ENCODE peak calls at places on chromosomes 12 and 14, in seven cellular contexts. One of them, this sample, is unnamed.
A peak's percentile ranks its signal among the peaks of the same experiment; 100 is the strongest.

GRCh38 chr14:81400202-81400678 is at the start of gene STON2:
- DNase-seq in skeletal muscle cell: peak; percentile 71
- DNase-seq in stimulated activated CD4-positive, alpha-beta T cell treated with anti-CD3 and anti-CD28 coated beads, Interleukin-2, amount 100 ng/mL, for 24 hours: no peak
- DNase-seq in HEK293T: peak; percentile 35
- DNase-seq in transverse colon: peak; percentile 69
- DNase-seq in renal cortical epithelial cell: peak; percentile 96
- DNase-seq in lower lobe of right lung: no peak
- DNase-seq in this sample: peak; percentile 33

GRCh38 chr12:132056320-132056719 is 87.8 kb downstream of the DDX51 start:
- DNase-seq in stimulated activated CD4-positive, alpha-beta T cell treated with anti-CD3 and anti-CD28 coated beads, Interleukin-2, amount 100 ng/mL, for 24 hours: no peak
- DNase-seq in renal cortical epithelial cell: peak; percentile 25
- DNase-seq in transverse colon: no peak
- DNase-seq in lower lobe of right lung: no peak
- DNase-seq in skeletal muscle cell: no peak
- DNase-seq in HEK293T: no peak
- DNase-seq in this sample: no peak

GRCh38 chr12:21428241-21428640 is 9.2 kb upstream of the PYROXD1 start:
- DNase-seq in HEK293T: no peak
- DNase-seq in lower lobe of right lung: no peak
- DNase-seq in stimulated activated CD4-positive, alpha-beta T cell treated with anti-CD3 and anti-CD28 coated beads, Interleukin-2, amount 100 ng/mL, for 24 hours: no peak
- DNase-seq in skeletal muscle cell: no peak
- DNase-seq in renal cortical epithelial cell: no peak
- DNase-seq in transverse colon: no peak
- DNase-seq in this sample: no peak

GRCh38 chr12:88574278-88574677 is 6.0 kb downstream of the KITLG start:
- DNase-seq in lower lobe of right lung: no peak
- DNase-seq in renal cortical epithelial cell: no peak
- DNase-seq in HEK293T: no peak
- DNase-seq in transverse colon: no peak
- DNase-seq in skeletal muscle cell: no peak
- DNase-seq in stimulated activated CD4-positive, alpha-beta T cell treated with anti-CD3 and anti-CD28 coated beads, Interleukin-2, amount 100 ng/mL, for 24 hours: no peak
- DNase-seq in this sample: no peak

GRCh38 chr14:96091941-96092411 is 52.8 kb downstream of the C14orf132 start:
- DNase-seq in stimulated activated CD4-positive, alpha-beta T cell treated with anti-CD3 and anti-CD28 coated beads, Interleukin-2, amount 100 ng/mL, for 24 hours: no peak
- DNase-seq in transverse colon: no peak
- DNase-seq in lower lobe of right lung: no peak
- DNase-seq in HEK293T: no peak
- DNase-seq in renal cortical epithelial cell: no peak
- DNase-seq in skeletal muscle cell: peak; percentile 66
- DNase-seq in this sample: no peak

GRCh38 chr12:118850244-118850825 is 131.0 kb upstream of the SRRM4 start:
- DNase-seq in transverse colon: peak; percentile 10
- DNase-seq in lower lobe of right lung: peak; percentile 40
- DNase-seq in HEK293T: peak; percentile 54
- DNase-seq in renal cortical epithelial cell: no peak
- DNase-seq in skeletal muscle cell: no peak
- DNase-seq in stimulated activated CD4-positive, alpha-beta T cell treated with anti-CD3 and anti-CD28 coated beads, Interleukin-2, amount 100 ng/mL, for 24 hours: no peak
- DNase-seq in this sample: peak; percentile 14

GRCh38 chr14:73342670-73343069 is 105.4 kb downstream of the PAPLN start:
- DNase-seq in renal cortical epithelial cell: no peak
- DNase-seq in transverse colon: no peak
- DNase-seq in skeletal muscle cell: no peak
- DNase-seq in HEK293T: no peak
- DNase-seq in lower lobe of right lung: no peak
- DNase-seq in stimulated activated CD4-positive, alpha-beta T cell treated with anti-CD3 and anti-CD28 coated beads, Interleukin-2, amount 100 ng/mL, for 24 hours: no peak
- DNase-seq in this sample: no peak

GRCh38 chr12:1284611-1285010 is 293.6 kb downstream of the ERC1 start:
- DNase-seq in HEK293T: no peak
- DNase-seq in stimulated activated CD4-positive, alpha-beta T cell treated with anti-CD3 and anti-CD28 coated beads, Interleukin-2, amount 100 ng/mL, for 24 hours: no peak
- DNase-seq in renal cortical epithelial cell: no peak
- DNase-seq in lower lobe of right lung: no peak
- DNase-seq in transverse colon: no peak
- DNase-seq in skeletal muscle cell: no peak
- DNase-seq in this sample: no peak

GRCh38 chr12:56129210-56129691 is 1.2 kb downstream of the ESYT1 start:
- DNase-seq in stimulated activated CD4-positive, alpha-beta T cell treated with anti-CD3 and anti-CD28 coated beads, Interleukin-2, amount 100 ng/mL, for 24 hours: peak; percentile 66
- DNase-seq in lower lobe of right lung: peak; percentile 82
- DNase-seq in transverse colon: peak; percentile 81
- DNase-seq in skeletal muscle cell: no peak
- DNase-seq in renal cortical epithelial cell: no peak
- DNase-seq in HEK293T: peak; percentile 57
- DNase-seq in this sample: peak; percentile 62

GRCh38 chr12:96241484-96242256 is 47.5 kb downstream of the ELK3 start:
- DNase-seq in HEK293T: no peak
- DNase-seq in stimulated activated CD4-positive, alpha-beta T cell treated with anti-CD3 and anti-CD28 coated beads, Interleukin-2, amount 100 ng/mL, for 24 hours: peak; percentile 56
- DNase-seq in lower lobe of right lung: peak; percentile 71
- DNase-seq in skeletal muscle cell: peak; percentile 69
- DNase-seq in transverse colon: peak; percentile 42
- DNase-seq in renal cortical epithelial cell: no peak
- DNase-seq in this sample: no peak

GRCh38 chr12:46124848-46125619 is 134.7 kb upstream of the SCAF11 start:
- DNase-seq in lower lobe of right lung: no peak
- DNase-seq in transverse colon: peak; percentile 51
- DNase-seq in HEK293T: peak; percentile 60
- DNase-seq in renal cortical epithelial cell: peak; percentile 82
- DNase-seq in skeletal muscle cell: peak; percentile 58
- DNase-seq in stimulated activated CD4-positive, alpha-beta T cell treated with anti-CD3 and anti-CD28 coated beads, Interleukin-2, amount 100 ng/mL, for 24 hours: peak; percentile 56
- DNase-seq in this sample: peak; percentile 17

GRCh38 chr12:126648074-126648473 is 1582.8 kb downstream of the AACS start:
- DNase-seq in skeletal muscle cell: no peak
- DNase-seq in renal cortical epithelial cell: no peak
- DNase-seq in transverse colon: no peak
- DNase-seq in lower lobe of right lung: no peak
- DNase-seq in stimulated activated CD4-positive, alpha-beta T cell treated with anti-CD3 and anti-CD28 coated beads, Interleukin-2, amount 100 ng/mL, for 24 hours: no peak
- DNase-seq in HEK293T: no peak
- DNase-seq in this sample: no peak

GRCh38 chr12:22729431-22729830 is 104.5 kb downstream of the ETNK1 start:
- DNase-seq in transverse colon: no peak
- DNase-seq in renal cortical epithelial cell: peak; percentile 50
- DNase-seq in lower lobe of right lung: no peak
- DNase-seq in HEK293T: no peak
- DNase-seq in stimulated activated CD4-positive, alpha-beta T cell treated with anti-CD3 and anti-CD28 coated beads, Interleukin-2, amount 100 ng/mL, for 24 hours: no peak
- DNase-seq in skeletal muscle cell: no peak
- DNase-seq in this sample: no peak

GRCh38 chr12:2765608-2766007 is 29.2 kb upstream of the FKBP4 start:
- DNase-seq in stimulated activated CD4-positive, alpha-beta T cell treated with anti-CD3 and anti-CD28 coated beads, Interleukin-2, amount 100 ng/mL, for 24 hours: no peak
- DNase-seq in renal cortical epithelial cell: no peak
- DNase-seq in skeletal muscle cell: no peak
- DNase-seq in HEK293T: no peak
- DNase-seq in lower lobe of right lung: no peak
- DNase-seq in transverse colon: no peak
- DNase-seq in this sample: no peak

GRCh38 chr14:22387776-22388241 is 201.2 kb downstream of the DAD1 start:
- DNase-seq in transverse colon: no peak
- DNase-seq in renal cortical epithelial cell: no peak
- DNase-seq in lower lobe of right lung: no peak
- DNase-seq in stimulated activated CD4-positive, alpha-beta T cell treated with anti-CD3 and anti-CD28 coated beads, Interleukin-2, amount 100 ng/mL, for 24 hours: no peak
- DNase-seq in skeletal muscle cell: no peak
- DNase-seq in HEK293T: peak; percentile 8
- DNase-seq in this sample: no peak

GRCh38 chr14:65808390-65808789 is 395.9 kb downstream of the FUT8 start:
- DNase-seq in transverse colon: no peak
- DNase-seq in skeletal muscle cell: no peak
- DNase-seq in stimulated activated CD4-positive, alpha-beta T cell treated with anti-CD3 and anti-CD28 coated beads, Interleukin-2, amount 100 ng/mL, for 24 hours: no peak
- DNase-seq in renal cortical epithelial cell: no peak
- DNase-seq in HEK293T: no peak
- DNase-seq in lower lobe of right lung: no peak
- DNase-seq in this sample: no peak

GRCh38 chr12:113130457-113131135 is 5.0 kb downstream of the RASAL1 start:
- DNase-seq in HEK293T: no peak
- DNase-seq in stimulated activated CD4-positive, alpha-beta T cell treated with anti-CD3 and anti-CD28 coated beads, Interleukin-2, amount 100 ng/mL, for 24 hours: no peak
- DNase-seq in transverse colon: no peak
- DNase-seq in lower lobe of right lung: peak; percentile 43
- DNase-seq in skeletal muscle cell: no peak
- DNase-seq in renal cortical epithelial cell: peak; percentile 81
- DNase-seq in this sample: no peak

GRCh38 chr14:52266179-52266578 is 1.3 kb upstream of the PTGDR start:
- DNase-seq in skeletal muscle cell: peak; percentile 96
- DNase-seq in transverse colon: no peak
- DNase-seq in lower lobe of right lung: no peak
- DNase-seq in stimulated activated CD4-positive, alpha-beta T cell treated with anti-CD3 and anti-CD28 coated beads, Interleukin-2, amount 100 ng/mL, for 24 hours: no peak
- DNase-seq in renal cortical epithelial cell: no peak
- DNase-seq in HEK293T: no peak
- DNase-seq in this sample: no peak

GRCh38 chr12:26032290-26032689 is 73.8 kb downstream of the RASSF8 start:
- DNase-seq in stimulated activated CD4-positive, alpha-beta T cell treated with anti-CD3 and anti-CD28 coated beads, Interleukin-2, amount 100 ng/mL, for 24 hours: no peak
- DNase-seq in HEK293T: no peak
- DNase-seq in renal cortical epithelial cell: no peak
- DNase-seq in skeletal muscle cell: no peak
- DNase-seq in transverse colon: no peak
- DNase-seq in lower lobe of right lung: no peak
- DNase-seq in this sample: no peak

GRCh38 chr12:80472912-80473500 is 29.0 kb downstream of the PTPRQ start:
- DNase-seq in skeletal muscle cell: peak; percentile 57
- DNase-seq in lower lobe of right lung: peak; percentile 19
- DNase-seq in renal cortical epithelial cell: peak; percentile 58
- DNase-seq in stimulated activated CD4-positive, alpha-beta T cell treated with anti-CD3 and anti-CD28 coated beads, Interleukin-2, amount 100 ng/mL, for 24 hours: no peak
- DNase-seq in HEK293T: peak; percentile 4
- DNase-seq in transverse colon: no peak
- DNase-seq in this sample: no peak

GRCh38 chr12:119528241-119528640 is 65.3 kb upstream of the TMEM233 start:
- DNase-seq in lower lobe of right lung: no peak
- DNase-seq in renal cortical epithelial cell: peak; percentile 77
- DNase-seq in transverse colon: no peak
- DNase-seq in skeletal muscle cell: no peak
- DNase-seq in HEK293T: no peak
- DNase-seq in stimulated activated CD4-positive, alpha-beta T cell treated with anti-CD3 and anti-CD28 coated beads, Interleukin-2, amount 100 ng/mL, for 24 hours: no peak
- DNase-seq in this sample: no peak

GRCh38 chr14:88669346-88669745 is 106.5 kb downstream of the ZC3H14 start:
- DNase-seq in HEK293T: no peak
- DNase-seq in skeletal muscle cell: no peak
- DNase-seq in renal cortical epithelial cell: peak; percentile 16
- DNase-seq in stimulated activated CD4-positive, alpha-beta T cell treated with anti-CD3 and anti-CD28 coated beads, Interleukin-2, amount 100 ng/mL, for 24 hours: no peak
- DNase-seq in lower lobe of right lung: no peak
- DNase-seq in transverse colon: no peak
- DNase-seq in this sample: no peak

GRCh38 chr12:64025174-64025958 is 180.9 kb downstream of the SRGAP1 start:
- DNase-seq in lower lobe of right lung: no peak
- DNase-seq in renal cortical epithelial cell: no peak
- DNase-seq in stimulated activated CD4-positive, alpha-beta T cell treated with anti-CD3 and anti-CD28 coated beads, Interleukin-2, amount 100 ng/mL, for 24 hours: no peak
- DNase-seq in transverse colon: no peak
- DNase-seq in HEK293T: no peak
- DNase-seq in skeletal muscle cell: no peak
- DNase-seq in this sample: no peak

GRCh38 chr12:53279283-53279869 is 11.3 kb downstream of the ESPL1 start:
- DNase-seq in skeletal muscle cell: no peak
- DNase-seq in renal cortical epithelial cell: no peak
- DNase-seq in transverse colon: peak; percentile 38
- DNase-seq in HEK293T: no peak
- DNase-seq in lower lobe of right lung: no peak
- DNase-seq in stimulated activated CD4-positive, alpha-beta T cell treated with anti-CD3 and anti-CD28 coated beads, Interleukin-2, amount 100 ng/mL, for 24 hours: no peak
- DNase-seq in this sample: no peak

GRCh38 chr14:72060460-72060859 is 128.2 kb downstream of the RGS6 start:
- DNase-seq in transverse colon: no peak
- DNase-seq in lower lobe of right lung: no peak
- DNase-seq in HEK293T: no peak
- DNase-seq in skeletal muscle cell: no peak
- DNase-seq in renal cortical epithelial cell: no peak
- DNase-seq in stimulated activated CD4-positive, alpha-beta T cell treated with anti-CD3 and anti-CD28 coated beads, Interleukin-2, amount 100 ng/mL, for 24 hours: no peak
- DNase-seq in this sample: no peak

GRCh38 chr12:49200882-49201594 is 12.2 kb upstream of the TUBA1A start:
- DNase-seq in transverse colon: no peak
- DNase-seq in HEK293T: no peak
- DNase-seq in stimulated activated CD4-positive, alpha-beta T cell treated with anti-CD3 and anti-CD28 coated beads, Interleukin-2, amount 100 ng/mL, for 24 hours: no peak
- DNase-seq in renal cortical epithelial cell: peak; percentile 94
- DNase-seq in lower lobe of right lung: no peak
- DNase-seq in skeletal muscle cell: no peak
- DNase-seq in this sample: no peak